ENCODE peak calls at places on chromosomes 13 and 19, in eight cellular contexts. H is fibroblast of mammary gland; T is NCI-H2081; S is small intestine; W is fibroblast of the aortic adventitia; N is stimulated activated CD8-positive, alpha-beta memory T cell treated with anti-CD3 and anti-CD28 coated beads, Interleukin-15, amount 100 ng/mL, for 4 hours; I is GM18507; E is mesendoderm. Z is an unnamed sample.

GRCh38 chr19:35266149-35266903 is 2.4 kb upstream of the USF2 start:
- DNase-seq in H (no peak), I (no peak), E (no peak), W (no peak), S (no peak), T (no peak), N (no peak), Z (peak; percentile 14)

GRCh38 chr19:558770-559439 is 13.5 kb upstream of the BSG start:
- DNase-seq in E (peak; percentile 60), W (no peak), I (no peak), N (no peak), S (no peak), H (no peak), T (no peak), Z (no peak)

GRCh38 chr13:94090773-94091172 is 388.7 kb downstream of the DCT start:
- DNase-seq in S (no peak), E (no peak), I (no peak), W (no peak), T (no peak), H (no peak), N (no peak), Z (no peak)

GRCh38 chr13:28751210-28751935 is 32.6 kb upstream of the SLC46A3 start:
- DNase-seq in E (peak; percentile 59), I (no peak), N (no peak), W (peak; percentile 23), H (no peak), S (no peak), T (no peak), Z (no peak)

GRCh38 chr19:10419200-10419645 is 1.1 kb upstream of the PDE4A start:
- DNase-seq in I (no peak), H (no peak), E (no peak), S (no peak), N (no peak), T (no peak), W (no peak), Z (no peak)

GRCh38 chr13:81577601-81578000 is 1236.7 kb upstream of the SPRY2 start:
- DNase-seq in N (no peak), H (no peak), T (no peak), I (no peak), S (no peak), W (no peak), E (no peak), Z (no peak)

GRCh38 chr13:24313449-24313848 is 4.1 kb downstream of the C1QTNF9 start:
- DNase-seq in T (no peak), H (peak; percentile 20), S (no peak), I (no peak), W (peak; percentile 27), N (no peak), E (no peak), Z (no peak)

GRCh38 chr19:46602392-46603194 is 1.5 kb downstream of the CALM3 start:
- DNase-seq in T (no peak), W (peak; percentile 23), I (no peak), H (no peak), N (peak; percentile 46), S (peak; percentile 45), E (no peak), Z (no peak)

GRCh38 chr19:19021115-19021514 is 12.2 kb downstream of the SUGP2 start:
- DNase-seq in I (no peak), E (no peak), T (no peak), S (no peak), W (peak; percentile 45), H (peak; percentile 64), N (no peak), Z (no peak)

GRCh38 chr19:37936166-37936565 is 29.2 kb downstream of the SIPA1L3 start:
- DNase-seq in T (no peak), S (peak; percentile 97), E (no peak), I (no peak), N (no peak), W (no peak), H (no peak), Z (no peak)

GRCh38 chr13:113291997-113292862 is 4.8 kb upstream of the LAMP1 start:
- DNase-seq in T (no peak), W (peak; percentile 7), I (no peak), H (peak; percentile 44), E (no peak), S (no peak), N (no peak), Z (peak; percentile 49)

GRCh38 chr13:110920038-110920437 is 5.2 kb upstream of the ANKRD10 start:
- DNase-seq in E (no peak), N (no peak), T (no peak), H (no peak), W (no peak), I (no peak), S (no peak), Z (no peak)

Z was measured in NCI-H526.